ENCODE peak calls at places on chromosomes 7 and 10, in five cellular contexts. J, V, K, A and Q are unnamed samples.

GRCh38 chr7:29270979-29271658 is 76.5 kb downstream of the CHN2 start:
- DNase-seq in J (no peak), V (no peak), K (no peak), A (no peak), Q (no peak)

GRCh38 chr7:121187676-121188075 is 141.1 kb upstream of the WNT16 start:
- DNase-seq in J (no peak), V (no peak), K (peak; percentile 44), A (no peak), Q (no peak)

GRCh38 chr10:54815583-54815982 is 14.6 kb upstream of the PCDH15 start:
- DNase-seq in J (no peak), V (no peak), K (no peak), A (no peak), Q (no peak)

GRCh38 chr7:125775319-125775718 is 845.7 kb upstream of the POT1 start:
- DNase-seq in J (no peak), V (no peak), K (no peak), A (no peak), Q (no peak)

GRCh38 chr7:98418636-98419315 is 17.9 kb upstream of the BAIAP2L1 start:
- DNase-seq in J (no peak), V (peak; percentile 99), K (peak; percentile 98), A (peak; percentile 97), Q (no peak)

GRCh38 chr10:127132434-127132833 is 64.0 kb downstream of the INSYN2A start:
- DNase-seq in J (no peak), V (no peak), K (no peak), A (no peak), Q (no peak)

GRCh38 chr10:68989317-68989990 is 851 bp downstream of the KIFBP start:
- DNase-seq in J (no peak), V (no peak), K (peak; percentile 22), A (no peak), Q (peak; percentile 16)

GRCh38 chr10:30059209-30060107 is at the start of gene JCAD:
- DNase-seq in J (peak; percentile 12), V (peak; percentile 46), K (no peak), A (peak; percentile 96), Q (peak; percentile 67)

GRCh38 chr10:112587709-112588108 is 140.7 kb downstream of the VTI1A start:
- DNase-seq in J (no peak), V (no peak), K (no peak), A (no peak), Q (no peak)

GRCh38 chr7:86949779-86950260 is 109.6 kb downstream of the ELAPOR2 start:
- DNase-seq in J (no peak), V (no peak), K (no peak), A (no peak), Q (no peak)

GRCh38 chr10:89237849-89238248 is 13.7 kb downstream of the LIPA start:
- DNase-seq in J (no peak), V (no peak), K (no peak), A (no peak), Q (no peak)

GRCh38 chr10:43287056-43288007 is 20.5 kb upstream of the RASGEF1A start:
- DNase-seq in J (peak; percentile 20), V (peak; percentile 79), K (no peak), A (peak; percentile 42), Q (no peak)

GRCh38 chr10:3452683-3453388 is 280.3 kb upstream of the PITRM1 start:
- DNase-seq in J (no peak), V (peak; percentile 56), K (peak; percentile 96), A (no peak), Q (no peak)

GRCh38 chr10:94069884-94070283 is 76.2 kb downstream of the PLCE1 start:
- DNase-seq in J (no peak), V (no peak), K (no peak), A (no peak), Q (no peak)

GRCh38 chr7:50595538-50596102 is 30.4 kb upstream of the DDC start:
- DNase-seq in J (no peak), V (peak; percentile 22), K (peak; percentile 76), A (no peak), Q (peak; percentile 23)

GRCh38 chr7:3107228-3107763 is 63.6 kb upstream of the CARD11 start:
- DNase-seq in J (no peak), V (no peak), K (no peak), A (no peak), Q (no peak)

GRCh38 chr10:43871004-43871439 is 222.3 kb upstream of the ZNF32 start:
- DNase-seq in J (no peak), V (no peak), K (no peak), A (no peak), Q (no peak)

GRCh38 chr7:50349963-50350944 is 45.7 kb downstream of the IKZF1 start:
- DNase-seq in J (no peak), V (no peak), K (no peak), A (no peak), Q (no peak)

GRCh38 chr10:114174462-114175190 is 623 bp upstream of the CCDC186 start:
- DNase-seq in J (no peak), V (peak; percentile 60), K (peak; percentile 79), A (peak; percentile 54), Q (no peak)

GRCh38 chr7:114082934-114083647 is 164.3 kb upstream of the PPP1R3A start:
- DNase-seq in J (no peak), V (no peak), K (peak; percentile 18), A (peak; percentile 91), Q (peak; percentile 59)

GRCh38 chr10:107022600-107023354 is 141.7 kb downstream of the SORCS1 start:
- DNase-seq in J (no peak), V (no peak), K (no peak), A (no peak), Q (no peak)

GRCh38 chr7:4140933-4141332 is 541.2 kb upstream of the FOXK1 start:
- DNase-seq in J (no peak), V (no peak), K (no peak), A (no peak), Q (no peak)

GRCh38 chr7:25482631-25483030 is 254.3 kb upstream of the NPVF start:
- DNase-seq in J (no peak), V (no peak), K (peak; percentile 23), A (no peak), Q (no peak)

GRCh38 chr7:22675917-22676343 is 51.1 kb upstream of the IL6 start:
- DNase-seq in J (no peak), V (no peak), K (peak; percentile 40), A (no peak), Q (no peak)

GRCh38 chr10:22874189-22874854 is 53.5 kb upstream of the ARMC3 start:
- DNase-seq in J (no peak), V (no peak), K (no peak), A (no peak), Q (no peak)

GRCh38 chr10:112990271-112990670 is 40.2 kb downstream of the TCF7L2 start:
- DNase-seq in J (no peak), V (no peak), K (peak; percentile 32), A (no peak), Q (no peak)

GRCh38 chr7:21508538-21508937 is 34.3 kb upstream of the DNAH11 start:
- DNase-seq in J (no peak), V (no peak), K (no peak), A (no peak), Q (no peak)

GRCh38 chr10:129719415-129719739 is 244.7 kb downstream of the EBF3 start:
- DNase-seq in J (no peak), V (no peak), K (no peak), A (no peak), Q (no peak)

GRCh38 chr7:89837515-89837914 is 316.8 kb upstream of the STEAP1 start:
- DNase-seq in J (no peak), V (no peak), K (peak; percentile 53), A (no peak), Q (no peak)

GRCh38 chr7:97006146-97006950 is 995 bp downstream of the DLX6 start:
- DNase-seq in J (no peak), V (peak; percentile 49), K (peak; percentile 15), A (peak; percentile 97), Q (no peak)

GRCh38 chr7:11835260-11835659 is 3.3 kb upstream of the THSD7A start:
- DNase-seq in J (no peak), V (no peak), K (no peak), A (no peak), Q (no peak)

GRCh38 chr10:62394556-62395018 is 20.4 kb downstream of the ZNF365 start:
- DNase-seq in J (no peak), V (no peak), K (no peak), A (no peak), Q (no peak)

GRCh38 chr7:149004405-149005370 is 23.6 kb downstream of the PDIA4 start:
- DNase-seq in J (no peak), V (no peak), K (no peak), A (peak; percentile 82), Q (no peak)

GRCh38 chr7:79531116-79531515 is 77.6 kb upstream of the MAGI2 start:
- DNase-seq in J (no peak), V (no peak), K (no peak), A (no peak), Q (no peak)

GRCh38 chr10:59323831-59324401 is 38.4 kb downstream of the FAM13C start:
- DNase-seq in J (no peak), V (no peak), K (no peak), A (no peak), Q (no peak)

GRCh38 chr10:35940067-35940989 is 298.2 kb upstream of the FZD8 start:
- DNase-seq in J (no peak), V (no peak), K (peak; percentile 53), A (peak; percentile 43), Q (no peak)

GRCh38 chr10:131019696-131020095 is 291.8 kb downstream of the TCERG1L start:
- DNase-seq in J (no peak), V (no peak), K (no peak), A (no peak), Q (no peak)

GRCh38 chr10:104301907-104302690 is 33.1 kb downstream of the GSTO2 start:
- DNase-seq in J (no peak), V (no peak), K (peak; percentile 60), A (no peak), Q (no peak)
- TF ChIP-seq CTCF in J (no peak), V (no peak), K (peak; percentile 14), A (peak; percentile 20), Q (no peak)

GRCh38 chr7:129493555-129493954 is 8.8 kb upstream of the SMKR1 start:
- DNase-seq in J (no peak), V (no peak), K (peak; percentile 40), A (no peak), Q (no peak)
- TF ChIP-seq CTCF in J (no peak), V (no peak), K (peak; percentile 36), A (peak; percentile 23), Q (no peak)

DNA sequence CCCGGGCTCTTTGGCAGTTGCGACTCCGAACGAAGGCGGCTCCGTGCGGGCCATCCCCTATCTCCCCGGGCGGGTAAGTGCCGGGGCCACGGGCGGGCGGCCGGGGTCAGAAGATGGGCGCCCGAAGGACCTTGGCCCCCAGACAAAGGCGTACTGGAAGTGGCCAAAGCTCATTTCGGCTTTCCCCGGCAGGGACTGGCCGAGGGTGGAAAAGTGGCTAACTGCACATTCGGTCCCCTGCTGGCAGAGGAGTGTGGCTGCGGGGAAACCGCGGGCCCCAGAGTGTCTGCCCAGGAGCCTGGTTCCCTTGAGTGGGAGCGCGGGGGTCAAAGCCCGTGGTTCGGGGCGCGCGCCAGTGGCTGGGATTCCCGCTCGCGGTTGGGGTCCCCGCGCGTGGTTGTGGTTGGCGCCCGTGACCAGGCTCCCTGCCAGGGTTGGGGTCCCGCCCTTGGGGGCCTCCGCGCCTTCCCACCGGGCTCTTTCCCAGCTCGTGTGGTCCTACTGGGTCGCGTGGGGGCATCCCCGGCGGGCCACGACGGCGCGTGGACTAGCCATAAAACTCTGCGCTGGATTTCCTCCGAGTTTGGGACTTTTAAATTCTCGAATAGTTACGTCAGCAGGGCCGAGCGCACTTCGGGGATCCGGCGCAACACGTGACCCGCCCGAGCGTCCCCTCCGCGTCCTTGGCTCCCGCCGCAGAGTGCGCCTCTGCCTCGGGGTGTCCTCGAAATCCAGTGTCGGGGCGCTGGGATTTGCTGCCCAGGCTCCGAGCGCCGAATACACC is 124.4 kb downstream of the TACC2 start:
- DNase-seq in J (no peak), V (peak; percentile 84), K (peak; percentile 68), A (peak; percentile 97), Q (peak; percentile 68)
- TF ChIP-seq CTCF in J (no peak), V (peak; percentile 39), K (peak; percentile 54), A (peak; percentile 47), Q (peak; percentile 72)

GRCh38 chr7:41621953-41622831 is 80.7 kb downstream of the INHBA start:
- DNase-seq in J (no peak), V (peak; percentile 24), K (no peak), A (no peak), Q (no peak)
- TF ChIP-seq CTCF in J (no peak), V (no peak), K (no peak), A (no peak), Q (no peak)